ENCODE peak calls at places on chromosomes 1 and 21, in five cellular contexts. N is cardiac muscle cell, M is fibroblast of the aortic adventitia, Q is HFF-Myc, E is body of pancreas. F is an unnamed sample.

GRCh38 chr1:199545780-199546179 is 481.7 kb upstream of the NR5A2 start:
- DNase-seq in M (no peak), Q (no peak), E (peak; percentile 14), N (peak; percentile 1), F (peak; percentile 12)

GRCh38 chr1:31374511-31375196 is 1.8 kb upstream of the FABP3 start:
- DNase-seq in N (peak; percentile 18), E (peak; percentile 77), Q (no peak), M (peak; percentile 92), F (no peak)

GRCh38 chr1:234230414-234230862 is 142.8 kb upstream of the COA6 start:
- DNase-seq in N (peak; percentile 41), M (no peak), Q (no peak), E (peak; percentile 27), F (no peak)

GRCh38 chr1:60923287-60924110 is 158.9 kb upstream of the NFIA start:
- DNase-seq in Q (no peak), M (no peak), E (peak; percentile 27), N (no peak), F (no peak)

GRCh38 chr21:29477347-29477746 is 178.6 kb downstream of the BACH1 start:
- DNase-seq in Q (no peak), M (no peak), N (no peak), E (no peak), F (no peak)

GRCh38 chr1:92536593-92537332 is 50.0 kb upstream of the GFI1 start:
- DNase-seq in E (no peak), M (peak; percentile 54), Q (no peak), N (peak; percentile 52), F (peak; percentile 72)

GRCh38 chr1:47214554-47214953 is 17.5 kb downstream of the TAL1 start:
- DNase-seq in M (no peak), Q (no peak), N (no peak), E (no peak), F (no peak)

GRCh38 chr1:89754518-89754917 is 66.3 kb upstream of the LRRC8D start:
- DNase-seq in N (peak; percentile 85), E (no peak), Q (no peak), M (peak; percentile 66), F (no peak)

GRCh38 chr1:160877221-160877620 is 7.8 kb downstream of the ITLN1 start:
- DNase-seq in E (no peak), M (no peak), Q (no peak), N (no peak), F (no peak)

GRCh38 chr1:9655127-9655723 is 3.7 kb downstream of the PIK3CD start:
- DNase-seq in N (no peak), E (no peak), M (no peak), Q (no peak), F (no peak)

GRCh38 chr1:228141871-228142615 is 2.0 kb downstream of the GUK1 start:
- DNase-seq in M (no peak), N (no peak), Q (no peak), E (no peak), F (no peak)

GRCh38 chr21:21324297-21324696 is 326.1 kb downstream of the NCAM2 start:
- DNase-seq in M (no peak), N (no peak), Q (no peak), E (no peak), F (no peak)
- TF ChIP-seq CTCF in M (no peak), N (no peak), Q (no peak), E (no peak), F (no peak)

GRCh38 chr1:179156026-179156425 is 73.5 kb downstream of the ABL2 start:
- DNase-seq in M (no peak), N (no peak), Q (no peak), E (no peak), F (no peak)

GRCh38 chr1:179155615-179156014 is 73.7 kb downstream of the TOR3A start:
- DNase-seq in Q (no peak), E (no peak), M (peak; percentile 53), N (no peak), F (no peak)

GRCh38 chr1:179154437-179154836 is 72.6 kb downstream of the TOR3A start:
- DNase-seq in E (no peak), Q (no peak), M (no peak), N (no peak), F (no peak)

GRCh38 chr1:179151908-179152682 is 70.2 kb downstream of the TOR3A start:
- DNase-seq in Q (no peak), M (no peak), E (no peak), N (no peak), F (no peak)

DNA sequence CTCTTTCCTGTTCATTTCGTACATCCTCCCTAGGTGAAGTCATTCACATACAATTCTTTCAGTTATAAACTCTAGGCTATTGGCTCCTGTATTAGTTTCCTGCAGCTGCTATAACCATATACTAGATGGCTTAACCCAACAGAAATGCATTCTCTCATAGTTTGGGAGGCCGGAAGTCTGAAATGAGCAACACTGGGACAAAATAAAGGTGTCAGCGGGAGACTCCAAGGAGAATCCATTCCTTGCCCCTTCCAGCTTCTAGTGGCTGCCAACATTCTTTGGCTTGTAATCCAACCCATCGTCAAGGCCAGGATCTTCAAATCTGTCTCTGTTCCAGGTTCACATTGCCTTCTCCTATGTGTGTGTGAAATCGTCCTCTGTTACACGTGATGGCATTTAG is 71.3 kb downstream of the TOR3A start:
- DNase-seq in N (no peak), M (peak; percentile 61), E (no peak), Q (no peak), F (no peak)
- H3K4me3 ChIP-seq in N (no peak overlapping the region), M (no peak overlapping the region), E (no peak overlapping the region), Q (no peak overlapping the region), F (no peak overlapping the region)

GRCh38 chr1:171218661-171219060 is 29.6 kb upstream of the FMO1 start:
- DNase-seq in Q (no peak), N (peak; percentile 27), M (no peak), E (no peak), F (no peak)

GRCh38 chr1:171217658-171218443 is 30.4 kb upstream of the FMO1 start:
- DNase-seq in M (no peak), E (no peak), Q (no peak), N (no peak), F (no peak)

GRCh38 chr1:171210355-171210754 is 25.3 kb downstream of the FMO2 start:
- DNase-seq in N (peak; percentile 83), M (peak; percentile 63), Q (no peak), E (no peak), F (no peak)

GRCh38 chr1:171212607-171213347 is 27.7 kb downstream of the FMO2 start:
- DNase-seq in M (no peak), E (no peak), Q (no peak), N (no peak), F (no peak)

DNA sequence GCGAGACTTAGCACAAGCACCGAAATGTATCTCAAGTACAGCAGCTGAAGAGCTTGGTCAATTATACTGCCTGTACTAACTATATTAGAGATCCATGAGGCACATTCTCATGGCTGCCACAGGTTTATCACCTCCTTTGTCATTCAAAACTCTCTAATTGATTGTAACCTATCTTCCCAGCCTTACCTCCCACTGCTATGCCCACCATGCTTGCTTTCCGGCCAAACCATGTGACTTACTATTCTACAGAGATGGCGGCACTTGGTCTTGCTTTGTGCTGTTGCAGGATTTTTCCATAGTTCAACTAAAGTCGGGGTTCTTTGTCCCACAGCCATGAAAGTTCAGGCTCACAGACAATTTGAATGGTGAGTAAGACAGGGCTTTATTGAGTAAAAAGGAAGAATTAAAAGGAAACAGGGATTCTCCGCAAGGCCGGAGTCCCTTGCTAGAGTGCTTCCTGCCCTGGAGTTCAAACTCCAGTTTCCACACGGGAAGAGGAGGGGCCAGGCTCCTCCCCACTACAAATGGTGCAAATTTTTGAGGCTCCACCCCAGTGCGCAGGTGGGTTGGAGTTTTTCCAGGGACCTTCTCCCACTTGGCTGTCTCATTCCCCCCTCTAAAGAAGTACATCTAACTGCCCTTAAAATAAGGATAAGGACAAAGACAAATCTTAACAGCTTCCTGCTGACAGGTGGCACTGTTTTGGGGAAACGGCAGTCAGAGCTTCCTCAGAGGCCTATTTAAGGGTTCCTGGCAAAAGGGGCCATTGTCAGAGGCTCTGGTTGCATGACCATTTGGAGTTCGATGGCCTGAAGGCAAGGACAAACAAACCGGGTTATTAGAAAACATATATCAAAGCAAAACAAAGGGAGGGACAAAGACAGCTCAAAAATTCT is 28.7 kb downstream of the FMO2 start:
- DNase-seq in M (no peak), E (no peak), N (no peak), Q (no peak), F (no peak)
- TF ChIP-seq CTCF in M (no peak), E (no peak), N (no peak), Q (no peak), F (peak; percentile 17)

GRCh38 chr1:8425150-8425780 is 107.4 kb downstream of the SLC45A1 start:
- DNase-seq in N (no peak), E (no peak), Q (no peak), M (no peak), F (no peak)

GRCh38 chr1:8425781-8426161 is 107.9 kb downstream of the SLC45A1 start:
- DNase-seq in M (no peak), N (no peak), E (no peak), Q (no peak), F (no peak)

GRCh38 chr1:8423134-8423701 is 105.3 kb downstream of the SLC45A1 start:
- DNase-seq in Q (no peak), M (no peak), N (no peak), E (peak; percentile 35), F (no peak)

GRCh38 chr1:8423702-8424538 is 106.0 kb downstream of the SLC45A1 start:
- DNase-seq in E (peak; percentile 53), M (peak; percentile 54), N (peak; percentile 64), Q (no peak), F (no peak)

DNA sequence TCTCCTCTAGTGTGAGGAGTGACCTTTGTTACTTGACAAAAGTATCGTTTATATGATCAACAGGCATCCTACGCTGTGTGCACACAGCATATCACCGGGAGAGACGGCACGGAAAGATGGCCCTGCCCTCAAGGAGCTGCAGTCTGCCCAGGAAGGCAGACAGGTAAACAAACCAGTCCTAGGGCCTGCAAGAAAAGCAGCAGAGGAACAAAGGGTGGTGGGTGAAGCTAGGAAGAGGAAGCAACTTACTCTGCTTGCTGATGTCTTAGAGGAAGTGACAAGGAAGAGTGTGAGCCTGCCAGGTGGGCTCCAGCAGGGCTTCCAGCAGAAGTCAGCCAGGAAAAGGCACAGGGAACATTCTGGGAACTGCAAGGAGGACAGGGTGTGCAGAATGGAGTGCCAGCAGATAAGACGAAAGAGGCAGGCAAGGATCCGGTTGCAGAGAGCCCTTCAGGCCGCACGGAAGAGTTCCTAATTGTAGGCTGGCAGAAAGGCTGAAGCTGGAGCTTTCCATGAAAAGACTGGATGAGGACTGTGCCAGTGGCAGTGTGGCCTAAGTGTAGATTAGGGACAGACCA is 106.7 kb downstream of the SLC45A1 start:
- DNase-seq in Q (no peak), N (no peak), M (no peak), E (peak; percentile 78), F (no peak)
- H3K4me3 ChIP-seq in Q (peak overlapping the region; percentile 50), N (peak overlapping the region; percentile 76), M (peak overlapping the region; percentile 88), E (no peak overlapping the region), F (peak overlapping the region; percentile 63)

GRCh38 chr1:186292875-186293274 is 82.2 kb downstream of the TPR start:
- DNase-seq in M (no peak), N (no peak), E (no peak), Q (no peak), F (no peak)

GRCh38 chr1:186297439-186297838 is 77.6 kb downstream of the TPR start:
- DNase-seq in M (no peak), E (no peak), Q (no peak), N (no peak), F (no peak)

GRCh38 chr1:186301448-186301847 is 73.6 kb downstream of the TPR start:
- DNase-seq in M (no peak), N (no peak), Q (no peak), E (no peak), F (no peak)

GRCh38 chr1:186298851-186299250 is 76.2 kb downstream of the TPR start:
- DNase-seq in N (no peak), E (no peak), M (no peak), Q (no peak), F (no peak)

GRCh38 chr1:186295980-186296379 is 79.1 kb downstream of the TPR start:
- DNase-seq in Q (no peak), M (peak; percentile 48), N (peak; percentile 54), E (no peak), F (no peak)
- TF ChIP-seq CTCF in Q (no peak), M (no peak), N (no peak), E (no peak), F (no peak)